ENCODE peak calls at places on chromosomes 4 and X, in six cellular contexts. One of them, this sample, is unnamed.
A peak's percentile ranks its signal among the peaks of the same experiment; 100 is the strongest.

GRCh38 chr4:60400599-60400998 is 799.5 kb upstream of the ADGRL3 start:
- DNase-seq in suprapubic skin: no peak
- DNase-seq in fibroblast of the aortic adventitia: no peak
- DNase-seq in cardiac fibroblast: no peak
- DNase-seq in EL: no peak
- DNase-seq in T-helper 2 cell: no peak
- DNase-seq in this sample: no peak

GRCh38 chr4:38132140-38132673 is 172.0 kb downstream of the PTTG2 start:
- DNase-seq in suprapubic skin: peak; percentile 75
- DNase-seq in fibroblast of the aortic adventitia: peak; percentile 99
- DNase-seq in cardiac fibroblast: peak; percentile 99
- DNase-seq in EL: peak; percentile 78
- DNase-seq in T-helper 2 cell: peak; percentile 50
- DNase-seq in this sample: peak; percentile 61

GRCh38 chr4:87118421-87118820 is 102.0 kb downstream of the KLHL8 start:
- DNase-seq in suprapubic skin: no peak
- DNase-seq in fibroblast of the aortic adventitia: no peak
- DNase-seq in cardiac fibroblast: no peak
- DNase-seq in EL: no peak
- DNase-seq in T-helper 2 cell: no peak
- DNase-seq in this sample: no peak

GRCh38 chrX:77009691-77010090 is 437.5 kb upstream of the FGF16 start:
- DNase-seq in suprapubic skin: no peak
- DNase-seq in fibroblast of the aortic adventitia: peak; percentile 84
- DNase-seq in cardiac fibroblast: peak; percentile 34
- DNase-seq in EL: no peak
- DNase-seq in T-helper 2 cell: no peak
- DNase-seq in this sample: no peak

GRCh38 chr4:37970702-37971101 is 10.5 kb downstream of the PTTG2 start:
- DNase-seq in suprapubic skin: peak; percentile 76
- DNase-seq in fibroblast of the aortic adventitia: peak; percentile 43
- DNase-seq in cardiac fibroblast: peak; percentile 77
- DNase-seq in EL: peak; percentile 55
- DNase-seq in T-helper 2 cell: peak; percentile 58
- DNase-seq in this sample: peak; percentile 18

GRCh38 chr4:52059372-52059771 is 8.3 kb downstream of the SPATA18 start:
- DNase-seq in suprapubic skin: no peak
- DNase-seq in fibroblast of the aortic adventitia: peak; percentile 92
- DNase-seq in cardiac fibroblast: peak; percentile 93
- DNase-seq in EL: no peak
- DNase-seq in T-helper 2 cell: no peak
- DNase-seq in this sample: no peak

GRCh38 chr4:154073107-154073817 is 284.4 kb upstream of the SFRP2 start:
- DNase-seq in suprapubic skin: no peak
- DNase-seq in fibroblast of the aortic adventitia: peak; percentile 43
- DNase-seq in cardiac fibroblast: peak; percentile 88
- DNase-seq in EL: peak; percentile 21
- DNase-seq in T-helper 2 cell: no peak
- DNase-seq in this sample: no peak

GRCh38 chr4:25838526-25838925 is 24.3 kb downstream of the SEL1L3 start:
- DNase-seq in suprapubic skin: no peak
- DNase-seq in fibroblast of the aortic adventitia: no peak
- DNase-seq in cardiac fibroblast: no peak
- DNase-seq in EL: no peak
- DNase-seq in T-helper 2 cell: no peak
- DNase-seq in this sample: no peak

GRCh38 chr4:37241646-37242045 is 2.9 kb upstream of the NWD2 start:
- DNase-seq in suprapubic skin: no peak
- DNase-seq in fibroblast of the aortic adventitia: no peak
- DNase-seq in cardiac fibroblast: no peak
- DNase-seq in EL: no peak
- DNase-seq in T-helper 2 cell: no peak
- DNase-seq in this sample: no peak

GRCh38 chrX:101232316-101232715 is 12.7 kb downstream of the DRP2 start:
- DNase-seq in suprapubic skin: no peak
- DNase-seq in fibroblast of the aortic adventitia: no peak
- DNase-seq in cardiac fibroblast: no peak
- DNase-seq in EL: peak; percentile 31
- DNase-seq in T-helper 2 cell: no peak
- DNase-seq in this sample: no peak

GRCh38 chrX:110748256-110748811 is 47.3 kb downstream of the CHRDL1 start:
- DNase-seq in suprapubic skin: no peak
- DNase-seq in fibroblast of the aortic adventitia: no peak
- DNase-seq in cardiac fibroblast: no peak
- DNase-seq in EL: no peak
- DNase-seq in T-helper 2 cell: no peak
- DNase-seq in this sample: no peak

GRCh38 chr4:25694466-25694865 is 38.8 kb downstream of the SLC34A2 start:
- DNase-seq in suprapubic skin: no peak
- DNase-seq in fibroblast of the aortic adventitia: peak; percentile 23
- DNase-seq in cardiac fibroblast: peak; percentile 15
- DNase-seq in EL: peak; percentile 47
- DNase-seq in T-helper 2 cell: no peak
- DNase-seq in this sample: no peak

GRCh38 chrX:153606503-153606902 is 7.6 kb upstream of the CCNQ start:
- DNase-seq in suprapubic skin: no peak
- DNase-seq in fibroblast of the aortic adventitia: no peak
- DNase-seq in cardiac fibroblast: no peak
- DNase-seq in EL: no peak
- DNase-seq in T-helper 2 cell: no peak
- DNase-seq in this sample: no peak

GRCh38 chrX:54358424-54359211 is 772 bp upstream of the WNK3 start:
- DNase-seq in suprapubic skin: peak; percentile 70
- DNase-seq in fibroblast of the aortic adventitia: peak; percentile 3
- DNase-seq in cardiac fibroblast: peak; percentile 9
- DNase-seq in EL: peak; percentile 1
- DNase-seq in T-helper 2 cell: peak; percentile 10
- DNase-seq in this sample: no peak

GRCh38 chr4:145099653-145100052 is 1.5 kb downstream of the ABCE1 start:
- DNase-seq in suprapubic skin: no peak
- DNase-seq in fibroblast of the aortic adventitia: peak; percentile 23
- DNase-seq in cardiac fibroblast: peak; percentile 42
- DNase-seq in EL: peak; percentile 7
- DNase-seq in T-helper 2 cell: no peak
- DNase-seq in this sample: no peak

GRCh38 chr4:60913646-60914045 is 286.5 kb upstream of the ADGRL3 start:
- DNase-seq in suprapubic skin: no peak
- DNase-seq in fibroblast of the aortic adventitia: no peak
- DNase-seq in cardiac fibroblast: no peak
- DNase-seq in EL: no peak
- DNase-seq in T-helper 2 cell: no peak
- DNase-seq in this sample: no peak

GRCh38 chr4:183329244-183329643 is 7.0 kb upstream of the CLDN24 start:
- DNase-seq in suprapubic skin: no peak
- DNase-seq in fibroblast of the aortic adventitia: no peak
- DNase-seq in cardiac fibroblast: no peak
- DNase-seq in EL: no peak
- DNase-seq in T-helper 2 cell: no peak
- DNase-seq in this sample: no peak

GRCh38 chrX:69192603-69193002 is 27.4 kb upstream of the PJA1 start:
- DNase-seq in suprapubic skin: no peak
- DNase-seq in fibroblast of the aortic adventitia: no peak
- DNase-seq in cardiac fibroblast: no peak
- DNase-seq in EL: peak; percentile 8
- DNase-seq in T-helper 2 cell: no peak
- DNase-seq in this sample: no peak

GRCh38 chrX:31021537-31021936 is 50.3 kb downstream of the FTHL17 start:
- DNase-seq in suprapubic skin: no peak
- DNase-seq in fibroblast of the aortic adventitia: peak; percentile 6
- DNase-seq in cardiac fibroblast: no peak
- DNase-seq in EL: no peak
- DNase-seq in T-helper 2 cell: no peak
- DNase-seq in this sample: no peak

GRCh38 chr4:30720656-30721352 is 635 bp downstream of the PCDH7 start:
- DNase-seq in suprapubic skin: no peak
- DNase-seq in fibroblast of the aortic adventitia: peak; percentile 57
- DNase-seq in cardiac fibroblast: peak; percentile 48
- DNase-seq in EL: no peak
- DNase-seq in T-helper 2 cell: no peak
- DNase-seq in this sample: no peak

GRCh38 chr4:3868146-3868840 is 102.1 kb downstream of the ADRA2C start:
- DNase-seq in suprapubic skin: peak; percentile 53
- DNase-seq in fibroblast of the aortic adventitia: peak; percentile 10
- DNase-seq in cardiac fibroblast: no peak
- DNase-seq in EL: peak; percentile 18
- DNase-seq in T-helper 2 cell: no peak
- DNase-seq in this sample: no peak

GRCh38 chr4:9943761-9944160 is 77.5 kb downstream of the SLC2A9 start:
- DNase-seq in suprapubic skin: no peak
- DNase-seq in fibroblast of the aortic adventitia: no peak
- DNase-seq in cardiac fibroblast: no peak
- DNase-seq in EL: no peak
- DNase-seq in T-helper 2 cell: no peak
- DNase-seq in this sample: no peak

GRCh38 chr4:10305816-10306215 is 151.4 kb downstream of the ZNF518B start:
- DNase-seq in suprapubic skin: no peak
- DNase-seq in fibroblast of the aortic adventitia: peak; percentile 79
- DNase-seq in cardiac fibroblast: no peak
- DNase-seq in EL: peak; percentile 16
- DNase-seq in T-helper 2 cell: no peak
- DNase-seq in this sample: no peak

GRCh38 chr4:121822796-121823504 is 733 bp downstream of the CCNA2 start:
- DNase-seq in suprapubic skin: peak; percentile 69
- DNase-seq in fibroblast of the aortic adventitia: peak; percentile 11
- DNase-seq in cardiac fibroblast: peak; percentile 31
- DNase-seq in EL: peak; percentile 46
- DNase-seq in T-helper 2 cell: peak; percentile 6
- DNase-seq in this sample: peak; percentile 7

GRCh38 chrX:124098089-124098488 is 136.6 kb downstream of the STAG2 start:
- DNase-seq in suprapubic skin: no peak
- DNase-seq in fibroblast of the aortic adventitia: peak; percentile 52
- DNase-seq in cardiac fibroblast: peak; percentile 45
- DNase-seq in EL: peak; percentile 17
- DNase-seq in T-helper 2 cell: no peak
- DNase-seq in this sample: no peak

GRCh38 chr4:173332963-173333657 is 1.0 kb downstream of the HMGB2 start:
- DNase-seq in suprapubic skin: no peak
- DNase-seq in fibroblast of the aortic adventitia: no peak
- DNase-seq in cardiac fibroblast: peak; percentile 22
- DNase-seq in EL: peak; percentile 16
- DNase-seq in T-helper 2 cell: no peak
- DNase-seq in this sample: peak; percentile 6

GRCh38 chr4:110914791-110915190 is 291.9 kb upstream of the PITX2 start:
- DNase-seq in suprapubic skin: no peak
- DNase-seq in fibroblast of the aortic adventitia: no peak
- DNase-seq in cardiac fibroblast: no peak
- DNase-seq in EL: no peak
- DNase-seq in T-helper 2 cell: no peak
- DNase-seq in this sample: no peak

This sample was measured in T-helper 22 cell.